ENCODE peak calls at places on chromosomes 6 and 20, in seven cellular contexts. C is PC-3, S is kidney, F is GM12878, T is H9, E is HCT116, W is fibroblast of lung. N is an unnamed sample.

GRCh38 chr6:52990342-52990741 is 4.7 kb downstream of the GSTA4 start:
- DNase-seq in C (peak), S (no peak), F (no peak), T (no peak), E (no peak), W (peak), N (no peak)

GRCh38 chr6:17101422-17102257 is at the start of gene STMND1:
- DNase-seq in C (peak), S (no peak), F (no peak), T (peak), E (no peak), W (peak), N (peak)

GRCh38 chr20:48295445-48295903 is 510.2 kb upstream of the SULF2 start:
- DNase-seq in C (peak), S (no peak), F (no peak), T (peak), E (peak), W (peak), N (peak)

GRCh38 chr20:51529027-51529749 is 13.3 kb downstream of the NFATC2 start:
- DNase-seq in C (no peak), S (no peak), F (no peak), T (no peak), E (no peak), W (peak), N (no peak)

GRCh38 chr6:168526841-168527281 is 85.9 kb downstream of the SMOC2 start:
- DNase-seq in C (no peak), S (no peak), F (no peak), T (no peak), E (no peak), W (no peak), N (no peak)

GRCh38 chr6:166025149-166025898 is 142.3 kb downstream of the TBXT start:
- DNase-seq in C (no peak), S (no peak), F (no peak), T (no peak), E (no peak), W (peak), N (no peak)

GRCh38 chr6:134707342-134707982 is 242.4 kb downstream of the ALDH8A1 start:
- DNase-seq in C (peak), S (no peak), F (no peak), T (peak), E (no peak), W (no peak), N (peak)

GRCh38 chr20:61118429-61119224 is 133.4 kb upstream of the CDH4 start:
- DNase-seq in C (no peak), S (no peak), F (no peak), T (no peak), E (no peak), W (peak), N (no peak)

GRCh38 chr6:101585501-101585900 is 192.0 kb downstream of the GRIK2 start:
- DNase-seq in C (peak), S (no peak), F (no peak), T (no peak), E (no peak), W (no peak), N (no peak)

GRCh38 chr20:57828696-57829095 is 118.9 kb upstream of the PMEPA1 start:
- DNase-seq in C (no peak), S (no peak), F (no peak), T (no peak), E (no peak), W (no peak), N (no peak)

GRCh38 chr20:63864545-63864977 is 509 bp upstream of the TPD52L2 start:
- DNase-seq in C (no peak), S (no peak), F (no peak), T (no peak), E (no peak), W (no peak), N (no peak)
- TF ChIP-seq CTCF in C (peak), S (no peak), F (no peak), T (no peak), E (no peak), W (no peak), N (no peak)

GRCh38 chr6:75493400-75494064 is at the start of gene FILIP1:
- DNase-seq in C (no peak), S (peak), F (no peak), T (no peak), E (no peak), W (peak), N (peak)

GRCh38 chr6:75489025-75489424 is 4.6 kb downstream of the FILIP1 start:
- DNase-seq in C (no peak), S (no peak), F (no peak), T (no peak), E (no peak), W (peak), N (no peak)

GRCh38 chr6:75494290-75494689 is 690 bp upstream of the FILIP1 start:
- DNase-seq in C (no peak), S (no peak), F (no peak), T (no peak), E (no peak), W (no peak), N (no peak)

GRCh38 chr6:75491302-75491701 is 2.3 kb downstream of the FILIP1 start:
- DNase-seq in C (no peak), S (no peak), F (no peak), T (no peak), E (no peak), W (no peak), N (no peak)

DNA sequence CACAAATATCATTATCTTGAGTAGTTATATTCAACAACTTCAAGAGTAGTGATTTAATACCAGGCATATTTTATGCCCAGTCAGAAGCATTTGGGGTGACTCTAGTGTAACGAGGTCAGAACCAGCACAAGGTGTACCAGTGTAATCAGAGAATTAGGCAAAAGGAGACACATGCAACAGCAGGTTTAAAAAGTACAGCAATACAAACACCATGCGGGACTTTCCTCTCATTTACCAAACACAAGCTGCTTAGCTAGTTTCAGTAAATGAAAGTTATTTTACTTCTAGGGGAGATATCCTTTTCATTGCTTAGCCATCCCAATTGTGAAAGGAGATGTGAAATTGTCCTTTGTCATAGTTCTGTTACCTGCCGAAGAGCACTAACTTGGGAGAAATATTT is 831 bp downstream of the FILIP1 start:
- DNase-seq in C (no peak), S (no peak), F (peak), T (no peak), E (no peak), W (no peak), N (no peak)
- H3K9ac ChIP-seq in C (no peak), S (no peak), F (no peak), T (no peak), E (no peak), W (no peak), N (no peak)

DNA sequence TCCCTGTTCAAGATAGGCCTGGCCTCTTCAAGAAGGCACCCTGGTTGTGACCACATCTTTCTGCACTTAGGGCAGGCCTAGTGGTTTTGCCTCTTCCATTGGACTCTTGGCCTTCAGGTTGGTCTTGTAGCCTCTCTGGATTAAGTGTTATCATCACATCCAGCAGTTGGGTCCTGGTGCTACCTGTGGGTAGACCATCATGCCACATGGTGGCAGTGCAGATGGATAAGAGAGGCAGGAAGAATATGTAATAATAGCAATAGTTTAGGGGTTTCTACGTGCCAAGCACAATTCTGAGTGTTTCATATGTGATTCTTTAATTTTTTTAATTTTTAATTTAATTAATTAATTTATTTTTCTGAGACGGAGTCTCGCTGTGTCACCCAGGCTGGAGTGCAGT is 28.5 kb upstream of the SNRPB2 start:
- DNase-seq in C (peak), S (no peak), F (no peak), T (peak), E (peak), W (no peak), N (peak)
- TF ChIP-seq CTCF in C (peak), S (peak), F (peak), T (peak), E (peak), W (no peak), N (peak)

GRCh38 chr6:141884850-141885249 is 247.9 kb upstream of the GJE1 start:
- DNase-seq in C (no peak), S (no peak), F (no peak), T (no peak), E (no peak), W (no peak), N (no peak)

DNA sequence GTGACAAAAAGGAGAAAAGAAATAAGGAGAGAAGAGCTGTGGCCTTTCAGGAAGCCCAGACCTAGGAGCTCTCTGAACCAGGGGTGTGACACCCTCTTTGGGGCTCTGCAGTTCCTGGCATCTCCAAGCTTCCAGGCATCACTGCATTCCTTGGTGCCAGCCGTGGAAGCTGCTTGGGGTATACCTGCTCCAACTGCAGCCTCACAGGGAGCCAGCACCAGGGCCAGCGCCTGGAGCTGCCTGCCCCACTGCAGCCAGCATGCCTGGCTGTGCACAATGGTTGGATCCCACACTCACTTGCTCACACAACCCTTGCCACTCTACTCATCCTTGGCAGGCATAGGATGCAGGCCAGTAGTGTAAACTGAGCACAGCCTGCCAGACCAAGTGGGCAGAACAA is 242.1 kb upstream of the GJE1 start:
- DNase-seq in C (no peak), S (peak), F (no peak), T (no peak), E (no peak), W (no peak), N (no peak)
- H3K9ac ChIP-seq in C (no peak), S (no peak), F (no peak), T (no peak), E (no peak), W (no peak), N (no peak)

GRCh38 chr20:25308671-25309394 is 60.9 kb downstream of the PYGB start:
- DNase-seq in C (peak), S (peak), F (no peak), T (no peak), E (peak), W (peak), N (no peak)

GRCh38 chr20:25310921-25311728 is 63.2 kb downstream of the PYGB start:
- DNase-seq in C (peak), S (peak), F (no peak), T (no peak), E (no peak), W (peak), N (no peak)

GRCh38 chr20:25308083-25308491 is 60.2 kb downstream of the PYGB start:
- DNase-seq in C (no peak), S (peak), F (no peak), T (no peak), E (no peak), W (no peak), N (no peak)

GRCh38 chr20:25310268-25310920 is 62.5 kb downstream of the PYGB start:
- DNase-seq in C (peak), S (peak), F (peak), T (no peak), E (peak), W (peak), N (peak)

GRCh38 chr20:25309395-25310267 is 61.7 kb downstream of the PYGB start:
- DNase-seq in C (peak), S (peak), F (no peak), T (no peak), E (peak), W (peak), N (no peak)
- TF ChIP-seq CTCF in C (peak), S (no peak), F (no peak), T (no peak), E (no peak), W (no peak), N (no peak)

GRCh38 chr6:15400572-15401004 is 154.7 kb downstream of the JARID2 start:
- DNase-seq in C (peak), S (no peak), F (no peak), T (no peak), E (no peak), W (peak), N (peak)
- H3K9ac ChIP-seq in C (peak), S (no peak), F (no peak), T (no peak), E (no peak), W (no peak), N (no peak)

DNA sequence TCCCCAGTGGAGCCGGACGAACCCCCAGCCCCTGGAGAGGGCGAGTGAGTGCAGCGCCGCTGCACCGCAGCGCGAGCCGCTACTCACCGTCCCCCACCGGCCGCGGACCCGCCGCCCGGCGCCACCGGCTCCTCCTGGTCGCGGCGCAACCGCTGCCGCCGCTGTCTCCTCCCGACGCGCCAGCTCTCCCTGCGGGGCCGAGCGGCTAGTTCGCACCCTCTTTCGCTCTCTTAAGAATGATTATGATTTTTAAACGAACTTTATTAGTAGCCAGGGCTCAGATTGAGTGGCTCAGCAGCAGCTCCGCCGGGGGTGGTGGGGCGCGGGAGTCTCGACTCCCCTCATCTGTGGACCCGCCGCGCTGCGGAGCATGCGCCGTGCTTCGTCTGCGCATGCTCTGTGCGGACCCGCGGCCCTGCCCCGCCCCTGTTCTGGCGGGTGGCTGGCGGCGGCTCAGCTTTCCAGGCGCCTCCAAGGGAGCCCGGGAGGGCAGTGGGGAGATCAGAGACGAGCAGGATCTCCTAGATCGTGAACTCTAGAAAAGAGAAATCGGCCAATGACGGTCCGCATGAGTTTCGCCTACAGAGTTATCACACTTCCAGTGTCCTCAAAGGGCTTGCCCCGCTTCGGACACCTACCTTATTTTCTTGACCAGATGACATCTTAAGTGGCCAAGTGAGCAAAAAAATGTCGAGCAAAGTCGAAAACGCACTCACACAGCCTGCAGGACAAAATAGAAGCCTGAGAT is at the start of gene RAB23:
- DNase-seq in C (peak), S (peak), F (peak), T (peak), E (peak), W (peak), N (peak)
- TF ChIP-seq CTCF in C (peak), S (no peak), F (no peak), T (no peak), E (no peak), W (no peak), N (no peak)